ENCODE peak calls at places on chromosomes 7 and 10, in six cellular contexts. O is HCT116, X is breast epithelium, R is suprapubic skin, L is H54, T is GM12878. A is an unnamed sample.

GRCh38 chr10:29746080-29746797 is 111.5 kb upstream of the SVIL start:
- DNase-seq in R (no peak), X (no peak), O (no peak), T (no peak), L (no peak), A (no peak)

GRCh38 chr7:53744361-53744760 is 708.9 kb downstream of the POM121L12 start:
- DNase-seq in R (no peak), T (no peak), O (no peak), X (no peak), L (no peak), A (no peak)

GRCh38 chr10:88437411-88437810 is 145.7 kb downstream of the RNLS start:
- DNase-seq in O (no peak), X (no peak), R (no peak), L (no peak), T (no peak), A (no peak)

GRCh38 chr10:91798736-91799579 is 732 bp downstream of the TNKS2 start:
- DNase-seq in R (peak; percentile 80), X (no peak), O (peak; percentile 36), T (no peak), L (peak; percentile 23), A (peak; percentile 94)

GRCh38 chr7:81256991-81257390 is 338.1 kb upstream of the SEMA3C start:
- DNase-seq in O (no peak), L (no peak), T (no peak), R (no peak), X (no peak), A (no peak)

GRCh38 chr10:30589441-30589840 is 40.1 kb downstream of the LYZL2 start:
- DNase-seq in L (no peak), T (no peak), O (no peak), X (no peak), R (peak; percentile 45), A (peak; percentile 81)

GRCh38 chr7:31056775-31057346 is 4.8 kb downstream of the ADCYAP1R1 start:
- DNase-seq in R (no peak), X (no peak), L (no peak), T (no peak), O (peak; percentile 24), A (no peak)

GRCh38 chr7:69932034-69932628 is 333.9 kb downstream of the AUTS2 start:
- DNase-seq in L (no peak), R (no peak), T (no peak), X (no peak), O (no peak), A (no peak)

GRCh38 chr7:132709971-132710567 is 133.8 kb upstream of the PLXNA4 start:
- DNase-seq in X (no peak), T (no peak), O (peak; percentile 24), R (no peak), L (no peak), A (no peak)

GRCh38 chr10:90089724-90090123 is 388.3 kb downstream of the KIF20B start:
- DNase-seq in L (no peak), T (no peak), R (no peak), O (no peak), X (no peak), A (no peak)

GRCh38 chr10:126904807-126905686 is at the start of gene DOCK1:
- DNase-seq in T (no peak), O (peak; percentile 38), X (peak; percentile 48), R (peak; percentile 85), L (peak; percentile 74), A (peak; percentile 74)

GRCh38 chr10:46220187-46220586 is 66.6 kb upstream of the ANTXRL start:
- DNase-seq in L (no peak), T (no peak), R (peak; percentile 72), X (no peak), O (no peak), A (peak; percentile 41)

GRCh38 chr7:123769371-123769770 is 20.6 kb upstream of the WASL start:
- DNase-seq in O (peak; percentile 62), R (no peak), L (peak; percentile 78), T (no peak), X (no peak), A (no peak)

GRCh38 chr7:147509859-147510542 is 1080.6 kb upstream of the C7orf33 start:
- DNase-seq in T (no peak), R (no peak), X (no peak), O (no peak), L (no peak), A (no peak)

GRCh38 chr7:95682913-95683312 is 86.6 kb upstream of the PDK4 start:
- DNase-seq in O (no peak), T (no peak), X (no peak), L (no peak), R (no peak), A (no peak)

GRCh38 chr10:28925154-28925663 is 247.9 kb downstream of the BAMBI start:
- DNase-seq in L (no peak), R (no peak), X (no peak), T (no peak), O (no peak), A (no peak)

GRCh38 chr7:152968003-152968402 is 208.5 kb downstream of the ACTR3B start:
- DNase-seq in X (no peak), L (no peak), T (no peak), R (no peak), O (no peak), A (no peak)

GRCh38 chr10:63527401-63527800 is 6.2 kb downstream of the REEP3 start:
- DNase-seq in T (no peak), L (no peak), X (no peak), O (no peak), R (no peak), A (no peak)

GRCh38 chr10:42882597-42882996 is 100.0 kb downstream of the BMS1 start:
- DNase-seq in T (no peak), L (no peak), X (no peak), O (no peak), R (no peak), A (no peak)

GRCh38 chr10:91604936-91605534 is 27.8 kb downstream of the PPP1R3C start:
- DNase-seq in R (no peak), L (no peak), X (no peak), O (no peak), T (no peak), A (no peak)

DNA sequence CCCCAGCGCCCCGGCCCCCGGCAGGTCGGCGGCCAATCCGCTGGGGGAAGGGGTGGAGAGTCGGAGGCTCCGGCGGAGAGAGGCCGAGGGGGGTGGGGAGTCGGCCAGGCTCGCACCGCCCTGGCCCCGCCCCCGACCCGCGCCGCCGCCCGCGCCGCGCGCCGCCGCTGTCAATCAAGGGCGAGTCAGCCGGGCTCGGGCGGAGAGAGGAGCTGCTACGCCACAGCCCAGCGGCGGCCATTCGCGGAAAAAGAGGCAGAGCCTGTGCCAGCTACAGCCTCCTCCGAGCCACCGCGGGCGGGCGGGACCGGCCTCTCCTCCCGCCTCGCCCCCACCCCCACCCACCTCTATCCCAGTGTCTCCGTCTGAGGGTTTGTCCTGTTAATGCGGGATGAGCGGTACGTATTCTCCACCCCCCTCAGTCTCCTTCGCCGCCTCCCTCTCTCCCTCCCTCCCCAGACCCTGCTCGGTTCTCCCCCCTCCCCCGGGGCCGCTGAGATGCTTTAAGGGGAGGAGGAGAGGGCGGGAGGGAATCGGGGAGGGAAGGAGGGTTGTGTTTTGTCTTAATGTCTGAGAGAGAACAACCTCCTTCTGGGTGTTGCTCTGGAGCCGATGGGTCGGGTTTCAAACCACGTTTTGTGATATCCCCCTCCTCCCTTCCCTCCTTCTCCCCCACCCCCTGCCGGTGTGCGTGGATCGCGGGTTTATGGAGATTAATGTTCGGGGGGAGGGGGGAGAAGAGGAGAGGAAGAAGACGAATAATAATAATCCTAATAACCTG is at the start of gene SP4:
- DNase-seq in X (peak; percentile 94), R (peak; percentile 96), O (peak; percentile 81), L (peak; percentile 98), T (peak; percentile 49), A (peak; percentile 99)
- TF ChIP-seq POLR2A in X (no peak), R (no peak), O (peak; percentile 5), L (peak; percentile 37), T (peak; percentile 69), A (no peak)

GRCh38 chr7:65980478-65981250 is 1.3 kb downstream of the GUSB start:
- DNase-seq in T (peak; percentile 59), R (peak; percentile 83), O (no peak), L (no peak), X (peak; percentile 37), A (peak; percentile 92)
- TF ChIP-seq POLR2A in T (peak; percentile 60), R (no peak), O (no peak), L (no peak), X (no peak), A (no peak)

GRCh38 chr7:19709249-19709578 is 377 bp upstream of the POLR1F start:
- DNase-seq in O (no peak), R (no peak), X (no peak), T (no peak), L (no peak), A (no peak)

GRCh38 chr7:19705663-19706062 is 3.2 kb downstream of the POLR1F start:
- DNase-seq in R (no peak), L (no peak), O (no peak), T (no peak), X (no peak), A (no peak)

GRCh38 chr7:19713676-19714075 is 4.8 kb upstream of the POLR1F start:
- DNase-seq in X (no peak), O (peak; percentile 51), R (no peak), L (no peak), T (peak; percentile 8), A (no peak)

GRCh38 chr7:19707240-19707639 is 1.6 kb downstream of the POLR1F start:
- DNase-seq in L (no peak), X (no peak), O (no peak), R (no peak), T (no peak), A (no peak)

GRCh38 chr7:19708397-19709248 is at the start of gene POLR1F:
- DNase-seq in R (peak; percentile 93), X (peak; percentile 89), O (peak; percentile 91), L (peak; percentile 87), T (peak; percentile 90), A (peak; percentile 97)
- TF ChIP-seq POLR2A in R (no peak), X (peak; percentile 88), O (peak; percentile 72), L (peak; percentile 97), T (peak; percentile 99), A (no peak)

GRCh38 chr7:27150568-27151340 is 1.6 kb downstream of the HOXA3 start:
- DNase-seq in R (peak; percentile 90), L (peak; percentile 100), O (no peak), X (peak; percentile 72), T (no peak), A (peak; percentile 93)
- TF ChIP-seq POLR2A in R (no peak), L (no peak), O (peak; percentile 83), X (peak; percentile 73), T (no peak), A (no peak)

DNA sequence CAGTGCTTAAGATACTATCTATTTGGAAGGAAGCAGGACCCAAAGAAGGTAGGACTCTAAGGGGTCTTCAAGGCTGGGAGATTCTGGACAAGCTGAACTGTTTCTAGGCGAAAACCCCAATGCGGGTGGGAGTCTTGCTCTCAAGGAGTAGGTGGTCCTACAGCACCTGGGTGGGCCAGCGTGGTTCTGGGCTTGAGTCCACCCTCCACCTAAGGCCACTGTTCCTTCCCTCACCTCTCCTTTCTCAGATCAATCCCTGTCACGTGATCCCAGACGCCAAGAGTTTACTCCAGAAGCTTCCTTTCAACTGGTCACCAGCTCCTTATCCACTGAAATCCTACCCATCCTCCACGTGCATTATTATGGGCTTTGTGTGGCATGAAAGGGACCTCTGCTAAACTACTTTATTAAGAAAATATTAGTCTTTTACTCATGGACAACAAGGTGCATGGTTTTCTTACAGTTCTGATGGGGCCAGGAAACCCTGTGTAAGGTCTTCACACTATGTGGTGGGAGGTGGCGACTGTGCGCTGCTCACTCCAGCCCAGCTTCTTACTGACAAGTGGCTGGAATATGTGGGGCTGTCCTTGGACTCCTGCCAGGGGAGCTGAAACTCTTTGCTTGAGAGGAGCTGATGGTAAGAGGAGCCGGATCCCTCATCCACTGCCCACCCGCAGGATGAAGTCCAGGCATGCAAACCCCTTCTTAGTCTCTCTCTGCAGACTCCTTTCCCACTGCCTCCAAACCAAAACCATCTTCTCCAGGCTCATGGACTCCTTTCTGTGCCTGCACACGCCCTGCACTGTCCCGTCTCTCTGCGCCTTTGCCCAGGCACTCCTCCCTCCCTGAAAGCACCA is 1.6 kb downstream of the ZNF746 start:
- DNase-seq in X (peak; percentile 54), R (no peak), T (no peak), O (no peak), L (no peak), A (no peak)
- TF ChIP-seq POLR2A in X (no peak), R (no peak), T (no peak), O (no peak), L (no peak), A (no peak)

A was measured in spleen.